ENCODE peak calls at places on chromosomes 6 and 20, in five cellular contexts. K is DND-41, J is NCI-H1048, T is H54, G is T1000. Y is an unnamed sample.

GRCh38 chr6:85403331-85404015 is 46.4 kb upstream of the NT5E start:
- DNase-seq in K (no peak), J (no peak), T (peak; percentile 41), G (no peak), Y (peak; percentile 52)

GRCh38 chr6:1015819-1016218 is 296.1 kb upstream of the FOXQ1 start:
- DNase-seq in K (no peak), J (no peak), T (no peak), G (no peak), Y (no peak)

GRCh38 chr6:13715444-13715883 is 3.8 kb upstream of the RANBP9 start:
- DNase-seq in K (no peak), J (no peak), T (no peak), G (no peak), Y (no peak)

GRCh38 chr6:167856999-167857660 is 30.4 kb downstream of the AFDN start:
- DNase-seq in K (no peak), J (no peak), T (no peak), G (no peak), Y (no peak)

GRCh38 chr20:3705970-3706739 is 6.2 kb downstream of the SIGLEC1 start:
- DNase-seq in K (no peak), J (no peak), T (no peak), G (no peak), Y (no peak)

GRCh38 chr6:119328254-119328653 is 21.3 kb downstream of the MAN1A1 start:
- DNase-seq in K (no peak), J (no peak), T (no peak), G (no peak), Y (no peak)

GRCh38 chr20:62523473-62524203 is 47.8 kb upstream of the GATA5 start:
- DNase-seq in K (peak; percentile 69), J (no peak), T (no peak), G (no peak), Y (no peak)

GRCh38 chr6:144418969-144419545 is 133.9 kb downstream of the UTRN start:
- DNase-seq in K (no peak), J (no peak), T (no peak), G (no peak), Y (no peak)

GRCh38 chr20:24968278-24968677 is 19.2 kb downstream of the CST7 start:
- DNase-seq in K (peak; percentile 1), J (no peak), T (no peak), G (no peak), Y (no peak)

GRCh38 chr6:33839399-33840063 is 35.7 kb upstream of the MLN start:
- DNase-seq in K (no peak), J (no peak), T (no peak), G (no peak), Y (no peak)

GRCh38 chr6:21073318-21073839 is 520.2 kb upstream of the SOX4 start:
- DNase-seq in K (no peak), J (no peak), T (no peak), G (no peak), Y (no peak)

GRCh38 chr6:132357120-132357519 is 44.2 kb downstream of the MOXD1 start:
- DNase-seq in K (no peak), J (no peak), T (no peak), G (no peak), Y (no peak)

GRCh38 chr6:81761197-81761596 is 8.7 kb upstream of the TENT5A start:
- DNase-seq in K (no peak), J (no peak), T (no peak), G (no peak), Y (peak; percentile 12)

GRCh38 chr6:25058387-25058786 is 122.6 kb upstream of the RIPOR2 start:
- DNase-seq in K (no peak), J (no peak), T (no peak), G (no peak), Y (no peak)

GRCh38 chr20:1881240-1881835 is 13.9 kb upstream of the SIRPA start:
- DNase-seq in K (no peak), J (no peak), T (no peak), G (no peak), Y (no peak)

GRCh38 chr20:7859371-7859802 is 80.9 kb downstream of the HAO1 start:
- DNase-seq in K (peak; percentile 31), J (no peak), T (no peak), G (no peak), Y (peak; percentile 26)

GRCh38 chr20:47607208-47607613 is 105.5 kb downstream of the NCOA3 start:
- DNase-seq in K (no peak), J (no peak), T (no peak), G (no peak), Y (no peak)

GRCh38 chr6:2763876-2764540 is 1.2 kb upstream of the WRNIP1 start:
- DNase-seq in K (no peak), J (no peak), T (no peak), G (no peak), Y (no peak)

GRCh38 chr6:36822506-36823269 is 16.6 kb downstream of the CPNE5 start:
- DNase-seq in K (no peak), J (no peak), T (no peak), G (no peak), Y (no peak)